ENCODE peak calls at places on chromosomes 2 and 18, in five cellular contexts. K is HepG2, D is K562, U is Panc1, L is GM23338. Q is an unnamed sample.
A peak's percentile ranks its signal among the peaks of the same experiment; 100 is the strongest.

GRCh38 chr2:61707984-61708852 is 145.6 kb downstream of the FAM161A start:
- ATAC-seq in L (no peak), D (peak; percentile 76), K (peak; percentile 91), U (peak; percentile 78), Q (peak; percentile 55)

GRCh38 chr2:181394741-181395437 is 62.3 kb upstream of the ITGA4 start:
- ATAC-seq in K (peak; percentile 48), D (no peak), U (no peak), L (no peak), Q (no peak)

GRCh38 chr2:109715302-109715937 is 78.7 kb upstream of the RGPD5 start:
- ATAC-seq in D (no peak), U (peak; percentile 87), K (peak; percentile 96), L (peak; percentile 88), Q (peak; percentile 78)

GRCh38 chr2:131055169-131056065 is 37.8 kb downstream of the FAM168B start:
- ATAC-seq in U (no peak), K (peak; percentile 21), D (no peak), L (no peak), Q (peak; percentile 64)

GRCh38 chr2:28608061-28608828 is 112.4 kb downstream of the PLB1 start:
- ATAC-seq in L (peak; percentile 38), U (no peak), K (no peak), D (no peak), Q (peak; percentile 57)

GRCh38 chr2:84077504-84077903 is 381.6 kb downstream of the SUCLG1 start:
- ATAC-seq in L (peak; percentile 78), K (peak; percentile 79), D (peak; percentile 83), U (no peak), Q (no peak)

GRCh38 chr2:104853926-104854506 is at the start of gene POU3F3:
- ATAC-seq in K (peak; percentile 13), D (no peak), U (peak; percentile 83), L (peak; percentile 55), Q (peak; percentile 71)

GRCh38 chr2:127857494-127857818 is 499 bp downstream of the POLR2D start:
- ATAC-seq in U (no peak), K (peak; percentile 13), D (peak; percentile 31), L (peak; percentile 19), Q (no peak)

DNA sequence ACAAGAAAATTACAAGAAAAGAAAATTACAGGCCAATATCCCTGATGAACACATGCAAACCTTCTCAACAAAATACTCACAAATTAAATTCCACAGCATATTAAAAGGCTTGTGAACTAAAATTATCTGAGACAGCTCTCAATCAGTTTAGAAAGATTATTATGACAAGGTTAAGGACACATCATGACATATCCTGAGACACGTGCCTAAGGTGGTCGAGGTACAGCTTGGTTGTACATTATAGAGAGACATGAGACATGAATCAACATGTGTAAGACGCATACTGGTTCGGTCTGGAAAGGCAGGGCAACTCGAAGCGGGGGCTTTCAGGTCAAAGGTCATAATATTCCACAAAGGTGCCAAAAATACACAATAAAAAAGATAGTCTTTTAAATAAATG is 598.3 kb upstream of the REG3G start:
- ATAC-seq in D (no peak), L (no peak), U (no peak), K (no peak), Q (no peak)
- TF ChIP-seq POLR2AphosphoS5 in D (no peak), L (no peak), U (no peak), K (no peak), Q (no peak)

GRCh38 chr18:63832470-63832869 is 55.0 kb upstream of the SERPINB2 start:
- ATAC-seq in D (no peak), K (no peak), U (no peak), L (no peak), Q (no peak)

GRCh38 chr18:63824220-63824525 is 49.0 kb downstream of the SERPINB7 start:
- ATAC-seq in L (no peak), D (no peak), K (no peak), U (no peak), Q (no peak)

GRCh38 chr18:63829886-63830285 is 54.7 kb downstream of the SERPINB7 start:
- ATAC-seq in U (no peak), K (no peak), L (no peak), D (no peak), Q (no peak)

GRCh38 chr18:63831080-63831788 is 56.0 kb downstream of the SERPINB7 start:
- ATAC-seq in D (no peak), U (no peak), L (no peak), K (no peak), Q (no peak)

DNA sequence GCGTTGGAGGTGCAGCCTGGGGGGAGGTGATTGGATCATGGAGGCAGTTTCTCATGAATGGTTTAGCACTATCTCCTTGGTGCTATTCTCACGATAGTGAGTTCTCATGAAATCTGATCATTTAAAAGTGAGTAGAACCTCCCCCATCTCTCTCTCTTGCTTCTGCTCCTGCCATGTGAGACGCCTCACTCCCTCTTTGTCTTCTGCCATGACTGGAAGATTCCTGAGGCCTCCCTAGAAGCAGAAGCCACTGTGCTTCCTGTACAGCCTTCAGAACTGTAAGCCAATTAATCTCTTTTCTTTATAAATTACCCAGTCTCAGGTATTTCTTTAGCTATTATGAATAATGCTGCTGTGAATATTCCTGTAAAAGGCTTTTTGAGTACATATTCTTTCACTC is 52.9 kb downstream of the SERPINB7 start:
- ATAC-seq in D (no peak), K (no peak), U (no peak), L (no peak), Q (no peak)
- TF ChIP-seq POLR2AphosphoS5 in D (no peak), K (no peak), U (no peak), L (no peak), Q (no peak)

DNA sequence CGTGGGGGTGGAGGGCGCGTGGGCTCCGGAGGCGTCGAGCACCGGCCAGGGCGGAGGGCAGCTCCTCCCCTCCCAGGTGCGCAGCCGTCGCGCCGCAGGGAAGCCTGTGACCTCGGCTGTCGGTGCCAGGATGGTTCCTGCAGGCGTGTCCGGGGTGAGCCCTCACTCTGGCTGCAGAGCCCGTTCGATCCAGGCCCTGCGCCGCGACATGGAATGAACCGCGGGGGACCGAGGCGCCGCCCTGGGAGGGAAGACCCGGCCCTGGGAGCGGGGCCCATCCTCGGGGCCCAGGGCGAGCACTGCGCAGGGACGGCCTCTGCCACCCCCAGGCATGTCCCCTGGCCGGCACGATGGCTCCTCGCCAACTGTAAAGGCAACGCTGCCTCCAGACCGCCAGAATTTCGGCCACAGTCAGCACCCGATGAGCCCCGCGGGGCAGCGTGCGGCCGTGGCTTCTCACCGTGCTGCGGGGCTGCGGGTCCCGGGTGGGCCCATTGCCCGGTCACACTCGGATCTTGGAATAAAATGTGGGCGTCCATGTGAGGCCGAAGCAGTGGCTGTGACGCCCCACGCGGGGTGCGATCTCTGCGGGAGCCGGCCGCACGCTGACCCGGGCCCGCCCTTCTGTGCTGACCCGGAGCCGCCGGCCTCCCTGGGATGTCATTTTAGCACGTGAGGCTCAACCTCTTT is 26.6 kb downstream of the SALL3 start:
- ATAC-seq in L (peak; percentile 47), D (no peak), K (no peak), U (no peak), Q (no peak)
- TF ChIP-seq POLR2AphosphoS5 in L (no peak), D (no peak), K (no peak), U (no peak), Q (no peak)

GRCh38 chr2:38435775-38436174 is 58.7 kb upstream of the ATL2 start:
- ATAC-seq in U (no peak), K (no peak), D (no peak), L (no peak), Q (no peak)

GRCh38 chr2:38434595-38434994 is 57.5 kb upstream of the ATL2 start:
- ATAC-seq in K (no peak), L (no peak), D (no peak), U (no peak), Q (no peak)

GRCh38 chr2:38432827-38433606 is 55.9 kb upstream of the ATL2 start:
- ATAC-seq in K (peak; percentile 94), U (peak; percentile 56), D (peak; percentile 58), L (peak; percentile 25), Q (peak; percentile 47)

GRCh38 chr2:38436227-38436664 is 59.2 kb upstream of the ATL2 start:
- ATAC-seq in K (peak; percentile 81), L (no peak), U (no peak), D (no peak), Q (no peak)

GRCh38 chr2:38433607-38433975 is 56.5 kb upstream of the ATL2 start:
- ATAC-seq in K (no peak), D (no peak), L (no peak), U (no peak), Q (no peak)
- TF ChIP-seq POLR2AphosphoS5 in K (no peak), D (no peak), L (no peak), U (no peak), Q (no peak)

GRCh38 chr2:117067917-117068316 is 746.6 kb upstream of the DDX18 start:
- ATAC-seq in L (no peak), K (no peak), D (no peak), U (no peak), Q (no peak)
- TF ChIP-seq POLR2AphosphoS5 in L (no peak), K (no peak), D (no peak), U (no peak), Q (no peak)

GRCh38 chr2:66821168-66821567 is 386.2 kb downstream of the MEIS1 start:
- ATAC-seq in L (no peak), U (no peak), D (no peak), K (no peak), Q (no peak)

GRCh38 chr2:66827851-66828250 is 392.9 kb downstream of the MEIS1 start:
- ATAC-seq in L (no peak), K (no peak), U (no peak), D (no peak), Q (no peak)

DNA sequence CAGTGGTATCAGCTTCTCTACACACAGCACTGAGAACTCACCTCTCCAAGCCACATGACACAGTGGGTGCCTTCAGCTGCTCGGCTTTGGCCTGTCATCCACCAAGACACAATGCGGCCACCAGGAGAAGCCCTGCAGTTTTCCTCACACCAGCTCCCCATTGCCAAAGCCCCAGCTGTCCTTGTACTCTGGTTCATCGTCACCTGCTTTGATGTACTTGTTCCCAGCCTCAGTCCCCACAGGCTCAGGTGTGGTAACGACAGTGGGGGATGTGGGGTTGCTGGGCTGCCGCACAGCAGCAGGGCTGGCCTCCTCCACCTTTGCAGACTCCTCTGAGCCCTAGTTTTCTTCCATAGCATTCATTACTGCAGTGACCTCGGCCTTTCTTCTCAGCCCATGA is 387.3 kb downstream of the MEIS1 start:
- ATAC-seq in L (no peak), K (no peak), U (no peak), D (no peak), Q (no peak)
- TF ChIP-seq POLR2AphosphoS5 in L (no peak), K (no peak), U (no peak), D (no peak), Q (no peak)

GRCh38 chr18:8536922-8537321 is 72.3 kb upstream of the RAB12 start:
- ATAC-seq in K (no peak), D (peak; percentile 51), L (no peak), U (no peak), Q (no peak)
- TF ChIP-seq POLR2AphosphoS5 in K (no peak), D (no peak), L (no peak), U (no peak), Q (no peak)

Q was measured in gastroesophageal sphincter.